ENCODE peak calls at places on chromosomes 5 and 9, in four cellular contexts. P is ovary, W is vagina, Y is breast epithelium. V is an unnamed sample.

GRCh38 chr9:121373401-121373769 is 3.3 kb upstream of the STOM start:
- DNase-seq in Y (no peak), W (no peak), P (no peak), V (no peak)

GRCh38 chr5:132016721-132017250 is 5.3 kb upstream of the ACSL6 start:
- DNase-seq in P (no peak), Y (no peak), W (no peak), V (peak)

GRCh38 chr5:7745882-7746735 is 104.8 kb downstream of the CFAP90 start:
- DNase-seq in W (no peak), Y (peak), P (peak), V (peak)

GRCh38 chr9:18390393-18390792 is 83.6 kb upstream of the ADAMTSL1 start:
- DNase-seq in W (no peak), P (no peak), Y (no peak), V (no peak)

GRCh38 chr5:67160985-67161384 is 35.6 kb downstream of the CD180 start:
- DNase-seq in W (no peak), Y (peak), P (no peak), V (no peak)

GRCh38 chr9:24801344-24801743 is 255.6 kb upstream of the IZUMO3 start:
- DNase-seq in P (no peak), Y (no peak), W (no peak), V (no peak)

GRCh38 chr9:34430843-34431437 is 27.4 kb downstream of the FAM219A start:
- DNase-seq in Y (peak), W (no peak), P (peak), V (peak)

GRCh38 chr9:14119694-14120514 is 194.0 kb downstream of the NFIB start:
- DNase-seq in P (no peak), Y (no peak), W (no peak), V (no peak)

GRCh38 chr9:117276444-117276843 is 138.4 kb downstream of the ASTN2 start:
- DNase-seq in W (no peak), P (no peak), Y (no peak), V (no peak)

GRCh38 chr9:76219555-76220151 is 174.6 kb downstream of the RFK start:
- DNase-seq in Y (no peak), W (no peak), P (no peak), V (no peak)

GRCh38 chr9:27162045-27162444 is 53.0 kb downstream of the TEK start:
- DNase-seq in P (no peak), W (no peak), Y (no peak), V (no peak)

GRCh38 chr5:352639-353598 is 31.4 kb downstream of the AHRR start:
- DNase-seq in Y (peak), W (peak), P (no peak), V (no peak)

GRCh38 chr9:125989090-125989501 is 241.9 kb downstream of the PBX3 start:
- DNase-seq in P (no peak), Y (no peak), W (no peak), V (no peak)

GRCh38 chr5:2200261-2200965 is 317.7 kb upstream of the IRX4 start:
- DNase-seq in P (no peak), W (peak), Y (peak), V (no peak)

GRCh38 chr5:52010430-52010829 is 627.2 kb downstream of the ISL1 start:
- DNase-seq in W (no peak), Y (no peak), P (no peak), V (no peak)

GRCh38 chr5:89213584-89213983 is 330.6 kb upstream of the MEF2C start:
- DNase-seq in P (peak), Y (no peak), W (no peak), V (peak)

GRCh38 chr5:181233436-181234115 is 10.1 kb downstream of the RACK1 start:
- DNase-seq in W (no peak), Y (no peak), P (no peak), V (no peak)

GRCh38 chr5:41256400-41256799 is 43.1 kb upstream of the C6 start:
- DNase-seq in P (no peak), Y (no peak), W (no peak), V (no peak)

GRCh38 chr9:5578018-5578697 is 50.7 kb upstream of the RIC1 start:
- DNase-seq in W (no peak), P (no peak), Y (no peak), V (no peak)

GRCh38 chr5:74647096-74647495 is 6.6 kb upstream of the ENC1 start:
- DNase-seq in Y (peak), P (no peak), W (no peak), V (no peak)

GRCh38 chr5:179679014-179679674 is 1.7 kb downstream of the CBY3 start:
- DNase-seq in P (peak), Y (peak), W (no peak), V (peak)

GRCh38 chr5:122401991-122402710 is 90.1 kb downstream of the SNCAIP start:
- DNase-seq in Y (no peak), W (no peak), P (no peak), V (no peak)

GRCh38 chr5:162248107-162248713 is 180.6 kb downstream of the GABRG2 start:
- DNase-seq in W (no peak), Y (no peak), P (no peak), V (no peak)

GRCh38 chr9:6272229-6272597 is 56.0 kb upstream of the TPD52L3 start:
- DNase-seq in Y (no peak), P (no peak), W (no peak), V (no peak)

GRCh38 chr9:137348781-137349470 is 46.9 kb upstream of the NRARP start:
- DNase-seq in Y (no peak), W (no peak), P (no peak), V (no peak)

GRCh38 chr5:168578506-168579205 is 512 bp downstream of the PANK3 start:
- DNase-seq in W (no peak), P (no peak), Y (no peak), V (no peak)

GRCh38 chr5:171906171-171906570 is 100.3 kb downstream of the FBXW11 start:
- DNase-seq in P (no peak), W (no peak), Y (no peak), V (no peak)

GRCh38 chr9:119003218-119003617 is 366.0 kb downstream of the BRINP1 start:
- DNase-seq in P (no peak), W (no peak), Y (no peak), V (no peak)

GRCh38 chr9:123168526-123168925 is 99.9 kb downstream of the STRBP start:
- DNase-seq in W (no peak), P (no peak), Y (no peak), V (no peak)

GRCh38 chr9:133955821-133956411 is 36.2 kb downstream of the VAV2 start:
- DNase-seq in W (no peak), P (peak), Y (no peak), V (no peak)
- TF ChIP-seq POLR2A in W (no peak), P (no peak), Y (no peak), V (no peak)

DNA sequence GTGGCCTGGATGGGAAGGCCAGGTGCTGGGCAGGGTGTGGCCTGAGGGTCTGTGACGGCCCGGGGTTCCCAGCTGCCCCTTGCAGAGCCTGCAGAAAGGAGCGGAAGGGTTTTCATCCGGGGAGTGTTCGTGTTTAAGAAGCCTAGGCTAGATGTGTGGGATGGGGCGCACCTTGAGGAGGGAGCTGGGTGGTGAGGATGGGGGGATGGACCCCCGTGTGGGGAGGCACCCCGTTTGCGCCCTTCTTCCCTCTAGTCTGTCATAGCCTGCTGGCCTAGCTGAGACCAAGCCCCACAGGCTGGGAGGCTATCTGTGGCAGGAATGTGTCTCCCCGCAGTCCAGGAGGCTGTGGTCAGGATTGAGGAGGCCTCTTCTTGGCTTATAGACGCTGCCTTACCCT is 11.9 kb downstream of the RNU6ATAC start:
- DNase-seq in W (no peak), P (no peak), Y (no peak), V (no peak)
- TF ChIP-seq POLR2A in W (no peak), P (no peak), Y (no peak), V (no peak)

DNA sequence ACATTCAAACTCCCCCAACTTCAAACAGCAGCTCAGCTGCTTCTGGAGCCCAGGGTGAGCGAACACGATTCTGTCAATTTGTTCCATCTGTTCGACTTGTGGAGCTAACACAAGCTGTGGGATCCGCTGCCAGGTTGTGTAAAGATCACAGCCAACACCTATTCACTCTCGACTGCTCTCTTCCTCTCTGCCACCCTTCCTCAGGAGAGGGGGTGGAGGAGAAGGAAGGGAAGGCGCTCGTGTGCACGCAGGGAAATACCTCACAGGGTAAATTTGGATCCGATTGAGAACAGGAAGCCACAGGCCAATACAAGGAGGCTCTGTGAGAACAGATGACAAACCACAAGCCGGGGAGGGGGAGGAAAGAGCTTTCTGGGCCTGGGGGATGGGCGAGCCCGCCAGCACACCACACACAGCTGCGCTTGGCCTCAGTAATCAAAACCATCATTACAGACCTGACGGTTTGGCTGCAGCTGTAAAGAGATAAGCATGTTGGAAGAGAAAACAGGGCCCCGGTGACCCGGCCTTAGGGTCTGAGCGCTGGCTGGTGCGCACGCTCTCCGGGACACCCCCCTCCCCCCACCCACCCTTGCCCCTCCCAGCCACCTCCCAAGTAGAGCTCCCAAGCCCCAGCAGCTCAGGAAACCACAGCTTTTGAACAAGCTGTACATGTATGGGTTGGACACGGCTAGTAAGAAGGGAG is 54.2 kb downstream of the PTCH1 start:
- DNase-seq in Y (peak), W (no peak), P (peak), V (peak)
- TF ChIP-seq POLR2A in Y (no peak), W (no peak), P (no peak), V (no peak)

GRCh38 chr5:177133119-177133844 is at the start of gene NSD1:
- DNase-seq in W (no peak), Y (peak), P (peak), V (peak)

GRCh38 chr5:177131711-177132503 is 1.7 kb upstream of the NSD1 start:
- DNase-seq in W (no peak), Y (no peak), P (peak), V (no peak)

GRCh38 chr5:177132504-177133118 is 962 bp upstream of the NSD1 start:
- DNase-seq in P (no peak), Y (peak), W (no peak), V (no peak)

GRCh38 chr5:177134653-177135225 is 1.2 kb downstream of the NSD1 start:
- DNase-seq in Y (no peak), W (no peak), P (no peak), V (no peak)

GRCh38 chr5:177133845-177134652 is 476 bp downstream of the NSD1 start:
- DNase-seq in Y (no peak), W (no peak), P (peak), V (no peak)
- TF ChIP-seq POLR2A in Y (peak), W (no peak), P (no peak), V (no peak)

GRCh38 chr9:71783120-71783523 is 14.8 kb upstream of the CEMIP2 start:
- DNase-seq in P (no peak), Y (peak), W (no peak), V (no peak)
- TF ChIP-seq POLR2A in P (no peak), Y (no peak), W (no peak), V (no peak)